ENCODE peak calls at places on chromosomes 3 and 15, in five cellular contexts. K is esophagus squamous epithelium, V is vagina, T is body of pancreas, Q is H1. B is an unnamed sample.

GRCh38 chr3:113441051-113441770 is at the start of gene CFAP44:
- DNase-seq in K (no peak), V (no peak), T (peak; percentile 79), Q (peak; percentile 50), B (peak; percentile 85)

GRCh38 chr15:36356978-36357582 is 222.3 kb upstream of the CDIN1 start:
- DNase-seq in K (no peak), V (no peak), T (no peak), Q (no peak), B (no peak)

GRCh38 chr3:187913617-187914033 is 168.4 kb upstream of the BCL6 start:
- DNase-seq in K (no peak), V (no peak), T (no peak), Q (no peak), B (no peak)

GRCh38 chr15:33068007-33068441 is 126.5 kb downstream of the FMN1 start:
- DNase-seq in K (no peak), V (no peak), T (peak; percentile 71), Q (no peak), B (peak; percentile 46)

GRCh38 chr15:38528279-38528678 is 36.3 kb downstream of the RASGRP1 start:
- DNase-seq in K (no peak), V (no peak), T (no peak), Q (no peak), B (peak; percentile 10)

GRCh38 chr15:27514526-27514925 is 543.5 kb downstream of the GABRG3 start:
- DNase-seq in K (no peak), V (no peak), T (no peak), Q (no peak), B (no peak)

GRCh38 chr15:64740361-64741170 is 34.8 kb downstream of the RBPMS2 start:
- DNase-seq in K (no peak), V (no peak), T (peak; percentile 13), Q (no peak), B (peak; percentile 62)

GRCh38 chr3:5226783-5227182 is 39.3 kb downstream of the EDEM1 start:
- DNase-seq in K (no peak), V (no peak), T (no peak), Q (no peak), B (no peak)

GRCh38 chr3:172512363-172512762 is 10.9 kb downstream of the TNFSF10 start:
- DNase-seq in K (peak; percentile 3), V (no peak), T (peak; percentile 22), Q (no peak), B (peak; percentile 60)

GRCh38 chr15:48963524-48964113 is at the start of gene SHC4:
- DNase-seq in K (no peak), V (no peak), T (peak; percentile 64), Q (no peak), B (peak; percentile 77)

GRCh38 chr3:69690-70089 is 126.9 kb upstream of the CHL1 start:
- DNase-seq in K (no peak), V (no peak), T (no peak), Q (no peak), B (no peak)

GRCh38 chr3:14423197-14423743 is 20.9 kb downstream of the SLC6A6 start:
- DNase-seq in K (no peak), V (no peak), T (peak; percentile 48), Q (no peak), B (no peak)

GRCh38 chr15:69914960-69915359 is 182.8 kb downstream of the TLE3 start:
- DNase-seq in K (no peak), V (no peak), T (no peak), Q (no peak), B (no peak)

GRCh38 chr3:158381274-158381868 is 189.6 kb upstream of the MLF1 start:
- DNase-seq in K (no peak), V (no peak), T (no peak), Q (no peak), B (no peak)

GRCh38 chr3:31562525-31562924 is 29.8 kb downstream of the STT3B start:
- DNase-seq in K (no peak), V (no peak), T (no peak), Q (peak; percentile 43), B (no peak)

GRCh38 chr3:166444336-166444735 is 607.1 kb upstream of the BCHE start:
- DNase-seq in K (no peak), V (no peak), T (no peak), Q (no peak), B (no peak)

GRCh38 chr3:9352917-9353823 is 9.7 kb upstream of the THUMPD3 start:
- DNase-seq in K (no peak), V (no peak), T (peak; percentile 80), Q (peak; percentile 34), B (peak; percentile 91)

GRCh38 chr3:133038731-133039398 is 674 bp downstream of the TMEM108 start:
- DNase-seq in K (no peak), V (no peak), T (peak; percentile 36), Q (no peak), B (peak; percentile 39)

GRCh38 chr3:133040696-133041523 is 2.7 kb downstream of the TMEM108 start:
- DNase-seq in K (no peak), V (no peak), T (peak; percentile 77), Q (peak; percentile 47), B (peak; percentile 87)

GRCh38 chr3:133041524-133041829 is 3.3 kb downstream of the TMEM108 start:
- DNase-seq in K (no peak), V (no peak), T (no peak), Q (no peak), B (no peak)

GRCh38 chr3:133038089-133038730 is at the start of gene TMEM108:
- DNase-seq in K (no peak), V (no peak), T (peak; percentile 84), Q (peak; percentile 82), B (peak; percentile 94)

DNA sequence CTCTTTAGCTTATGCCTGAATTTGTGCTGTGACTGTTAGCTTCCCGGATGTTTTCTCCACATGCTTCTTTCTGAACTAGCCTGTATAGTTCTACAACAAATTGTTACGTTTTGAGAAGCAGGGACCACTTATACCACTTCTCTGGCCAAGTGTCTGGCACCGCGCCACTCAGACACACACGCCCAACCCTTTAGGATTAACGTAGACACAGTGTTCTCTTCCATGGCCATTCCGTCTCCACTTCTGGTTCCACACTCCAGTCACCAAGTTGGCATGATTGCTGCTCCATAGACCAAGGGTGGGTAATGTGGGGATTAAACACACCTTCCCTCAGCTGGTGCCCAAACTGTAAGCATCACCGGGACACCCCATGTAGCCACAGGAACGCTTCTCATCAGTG is 751 bp upstream of the TMEM108 start:
- DNase-seq in K (no peak), V (no peak), T (peak; percentile 8), Q (no peak), B (peak; percentile 54)
- H3K4me3 ChIP-seq in K (no peak overlapping the region), V (peak overlapping the region; percentile 55), T (no peak overlapping the region), Q (peak overlapping the region; percentile 57), B (no peak overlapping the region)

DNA sequence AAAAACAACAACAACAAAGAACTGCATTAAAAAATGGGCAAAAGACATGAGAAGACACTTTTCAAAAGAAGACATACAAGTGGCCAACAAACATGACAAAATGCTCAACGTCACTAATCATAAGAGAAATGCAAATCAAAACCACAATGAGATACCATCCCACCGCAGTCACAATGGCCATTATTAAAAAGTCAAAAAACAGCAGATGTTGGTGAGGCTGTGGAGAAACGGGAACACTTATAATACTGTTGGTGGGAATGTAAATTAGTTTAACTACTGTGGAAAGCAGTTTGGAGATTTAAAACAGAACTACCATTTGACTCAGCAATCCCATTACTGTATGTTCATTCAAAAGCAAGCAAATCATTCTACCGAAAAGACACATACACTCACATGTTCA is 15.1 kb downstream of the EIF1B start:
- DNase-seq in K (no peak), V (no peak), T (no peak), Q (no peak), B (no peak)
- TF ChIP-seq POLR2A in K (no peak), V (no peak), T (no peak), Q (no peak), B (no peak)

GRCh38 chr3:45347329-45348000 is 40.9 kb upstream of the LARS2 start:
- DNase-seq in K (no peak), V (no peak), T (no peak), Q (no peak), B (no peak)

GRCh38 chr3:45341876-45342275 is 46.5 kb upstream of the LARS2 start:
- DNase-seq in K (no peak), V (no peak), T (no peak), Q (no peak), B (no peak)

GRCh38 chr3:45350643-45351042 is 37.7 kb upstream of the LARS2 start:
- DNase-seq in K (no peak), V (no peak), T (no peak), Q (no peak), B (no peak)

GRCh38 chr3:45343947-45344346 is 44.4 kb upstream of the LARS2 start:
- DNase-seq in K (no peak), V (no peak), T (no peak), Q (no peak), B (no peak)

DNA sequence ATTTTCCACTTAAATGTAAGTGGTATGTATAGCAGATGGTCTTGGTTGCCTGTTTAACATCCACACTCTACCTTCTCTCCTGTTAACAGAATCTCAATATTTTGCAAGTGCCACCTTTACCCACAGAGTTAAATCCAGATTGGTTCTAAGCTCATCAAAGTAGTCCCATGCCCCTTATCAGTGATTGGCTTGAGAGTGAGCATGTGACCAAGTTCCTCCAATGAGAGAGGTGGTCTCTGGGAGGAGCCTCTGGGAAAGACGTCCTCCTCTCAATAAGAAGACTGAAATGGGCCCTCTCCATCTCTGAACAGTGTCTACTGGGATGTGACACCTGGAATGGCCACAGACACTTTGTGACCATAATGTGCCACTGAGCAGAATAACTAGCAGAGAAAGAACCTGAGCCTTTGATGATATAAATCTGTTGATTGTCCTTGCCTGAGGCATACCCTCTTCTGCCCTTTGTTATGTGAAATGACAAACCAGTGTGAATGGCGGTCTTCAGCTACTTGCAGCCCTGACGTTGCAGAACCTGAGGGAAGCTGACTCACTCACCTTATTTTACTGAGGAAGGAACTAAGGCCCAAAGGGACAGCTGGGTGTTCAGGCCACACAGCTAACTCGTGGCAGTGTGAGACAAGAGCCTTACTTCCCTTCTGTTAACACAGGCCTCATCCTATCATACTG is 42.4 kb upstream of the LARS2 start:
- DNase-seq in K (no peak), V (no peak), T (no peak), Q (no peak), B (no peak)
- H3K4me3 ChIP-seq in K (no peak overlapping the region), V (no peak overlapping the region), T (no peak overlapping the region), Q (no peak overlapping the region), B (no peak overlapping the region)

GRCh38 chr3:110504901-110505300 is 566.7 kb upstream of the NECTIN3 start:
- DNase-seq in K (no peak), V (no peak), T (no peak), Q (no peak), B (no peak)
- TF ChIP-seq POLR2A in K (no peak), V (no peak), T (no peak), Q (no peak), B (no peak)

DNA sequence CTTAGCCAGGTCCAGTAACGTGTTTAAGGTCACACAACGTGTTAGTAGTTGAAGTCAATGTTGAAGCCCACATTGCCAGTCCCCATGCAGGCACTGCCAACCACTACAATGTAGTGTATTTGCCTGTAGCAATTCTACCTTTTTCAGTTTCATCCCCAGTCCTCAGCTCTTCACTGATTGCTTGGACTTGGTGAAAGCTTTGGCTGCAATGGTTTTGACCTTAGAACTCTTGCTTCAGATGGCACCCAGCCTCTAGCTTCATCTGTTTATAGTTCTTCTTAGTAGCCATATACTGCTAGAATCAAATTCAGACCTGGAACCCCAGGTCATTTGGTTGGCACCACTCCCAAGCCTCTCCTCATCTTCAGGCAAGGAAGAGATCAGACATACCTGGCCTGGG is 345.4 kb upstream of the SEMA6D start:
- DNase-seq in K (no peak), V (no peak), T (no peak), Q (no peak), B (no peak)
- H3K4me3 ChIP-seq in K (no peak overlapping the region), V (no peak overlapping the region), T (no peak overlapping the region), Q (no peak overlapping the region), B (no peak overlapping the region)